ENCODE peak calls at places on chromosomes 13 and 19, in nine cellular contexts. K is pancreas; O is AG10803; F is NCI-H1417; L is CD8-positive, alpha-beta memory T cell; U is bronchial epithelial cell; I is right atrium auricular region; P is astrocyte; B is ecto neural progenitor cell. J is an unnamed sample.

GRCh38 chr13:102847272-102848234 is 1.7 kb downstream of the ERCC5 start:
- DNase-seq in O (peak; percentile 54), P (peak; percentile 14), B (no peak), U (peak; percentile 44), K (no peak), F (peak; percentile 55), I (no peak), L (no peak), J (peak; percentile 51)

GRCh38 chr13:75639426-75639825 is 3.3 kb downstream of the LMO7 start:
- DNase-seq in I (no peak), P (no peak), U (no peak), O (no peak), K (no peak), F (no peak), B (no peak), L (no peak), J (no peak)

GRCh38 chr13:45737571-45738002 is 35.5 kb downstream of the CBY2 start:
- DNase-seq in B (no peak), L (no peak), U (no peak), I (no peak), O (no peak), F (no peak), K (no peak), P (no peak), J (peak; percentile 11)

GRCh38 chr19:7870571-7871279 is 3.5 kb downstream of the PRR36 start:
- DNase-seq in F (peak; percentile 18), O (no peak), U (peak; percentile 61), P (no peak), B (peak; percentile 92), K (peak; percentile 73), L (peak; percentile 43), I (no peak), J (peak; percentile 92)

GRCh38 chr19:23409392-23410048 is 14.2 kb upstream of the ZNF91 start:
- DNase-seq in U (no peak), L (no peak), F (no peak), I (no peak), P (no peak), B (no peak), O (no peak), K (no peak), J (no peak)

GRCh38 chr19:41939861-41940442 is 11.7 kb upstream of the ERFL start:
- DNase-seq in P (no peak), F (peak; percentile 36), L (peak; percentile 23), K (no peak), O (no peak), B (peak; percentile 70), U (no peak), I (no peak), J (no peak)

GRCh38 chr19:14119644-14120496 is 2.3 kb upstream of the PRKACA start:
- DNase-seq in K (no peak), U (no peak), L (no peak), B (no peak), P (no peak), I (no peak), F (no peak), O (no peak), J (no peak)

GRCh38 chr13:32019612-32020233 is 11.9 kb upstream of the FRY start:
- DNase-seq in P (peak; percentile 42), U (peak; percentile 52), L (no peak), K (peak; percentile 31), B (peak; percentile 58), I (no peak), O (peak; percentile 61), F (peak; percentile 24), J (peak; percentile 63)

J was measured in MCF 10A.